ENCODE peak calls at places on chromosomes 1 and 21, in six cellular contexts. One of them, this sample, is unnamed.

GRCh38 chr21:44834951-44835646 is 17.2 kb upstream of the SUMO3 start:
- DNase-seq in A172: no peak
- DNase-seq in activated T-helper 9 cell treated with anti-CD3 and anti-CD28 coated beads, Interleukin-2, amount 50 U/mL, for 16 hours: no peak
- DNase-seq in C1 segment of cervical spinal cord: no peak
- DNase-seq in NCI-H1436: no peak
- DNase-seq in M059J: no peak
- DNase-seq in this sample: no peak

GRCh38 chr1:170265234-170265633 is 119.5 kb downstream of the NTMT2 start:
- DNase-seq in NCI-H1436: no peak
- DNase-seq in A172: no peak
- DNase-seq in C1 segment of cervical spinal cord: no peak
- DNase-seq in M059J: no peak
- DNase-seq in activated T-helper 9 cell treated with anti-CD3 and anti-CD28 coated beads, Interleukin-2, amount 50 U/mL, for 16 hours: no peak
- DNase-seq in this sample: no peak

GRCh38 chr1:2946999-2947650 is 74.1 kb upstream of the ACTRT2 start:
- DNase-seq in NCI-H1436: no peak
- DNase-seq in M059J: no peak
- DNase-seq in C1 segment of cervical spinal cord: no peak
- DNase-seq in A172: no peak
- DNase-seq in activated T-helper 9 cell treated with anti-CD3 and anti-CD28 coated beads, Interleukin-2, amount 50 U/mL, for 16 hours: no peak
- DNase-seq in this sample: no peak

GRCh38 chr1:20616468-20617156 is 16.6 kb upstream of the PINK1 start:
- DNase-seq in A172: peak; percentile 11
- DNase-seq in activated T-helper 9 cell treated with anti-CD3 and anti-CD28 coated beads, Interleukin-2, amount 50 U/mL, for 16 hours: no peak
- DNase-seq in C1 segment of cervical spinal cord: no peak
- DNase-seq in M059J: peak; percentile 87
- DNase-seq in NCI-H1436: no peak
- DNase-seq in this sample: no peak

GRCh38 chr1:41727749-41728115 is 191.0 kb downstream of the HIVEP3 start:
- DNase-seq in NCI-H1436: no peak
- DNase-seq in C1 segment of cervical spinal cord: no peak
- DNase-seq in activated T-helper 9 cell treated with anti-CD3 and anti-CD28 coated beads, Interleukin-2, amount 50 U/mL, for 16 hours: no peak
- DNase-seq in M059J: no peak
- DNase-seq in A172: no peak
- DNase-seq in this sample: no peak

GRCh38 chr1:15852828-15853302 is 5.4 kb downstream of the SPEN start:
- DNase-seq in M059J: peak; percentile 49
- DNase-seq in A172: no peak
- DNase-seq in NCI-H1436: no peak
- DNase-seq in C1 segment of cervical spinal cord: no peak
- DNase-seq in activated T-helper 9 cell treated with anti-CD3 and anti-CD28 coated beads, Interleukin-2, amount 50 U/mL, for 16 hours: no peak
- DNase-seq in this sample: no peak

GRCh38 chr1:19504796-19505693 is 19.7 kb upstream of the CAPZB start:
- DNase-seq in C1 segment of cervical spinal cord: no peak
- DNase-seq in activated T-helper 9 cell treated with anti-CD3 and anti-CD28 coated beads, Interleukin-2, amount 50 U/mL, for 16 hours: no peak
- DNase-seq in M059J: peak; percentile 90
- DNase-seq in NCI-H1436: no peak
- DNase-seq in A172: peak; percentile 50
- DNase-seq in this sample: no peak

GRCh38 chr1:1067284-1068076 is 6.6 kb downstream of the RNF223 start:
- DNase-seq in A172: no peak
- DNase-seq in activated T-helper 9 cell treated with anti-CD3 and anti-CD28 coated beads, Interleukin-2, amount 50 U/mL, for 16 hours: no peak
- DNase-seq in M059J: no peak
- DNase-seq in C1 segment of cervical spinal cord: no peak
- DNase-seq in NCI-H1436: no peak
- DNase-seq in this sample: no peak

GRCh38 chr1:51410568-51411460 is 80.5 kb upstream of the TTC39A start:
- DNase-seq in A172: no peak
- DNase-seq in NCI-H1436: no peak
- DNase-seq in activated T-helper 9 cell treated with anti-CD3 and anti-CD28 coated beads, Interleukin-2, amount 50 U/mL, for 16 hours: no peak
- DNase-seq in M059J: no peak
- DNase-seq in C1 segment of cervical spinal cord: no peak
- DNase-seq in this sample: no peak

GRCh38 chr21:37461494-37461893 is 94.9 kb downstream of the DYRK1A start:
- DNase-seq in NCI-H1436: no peak
- DNase-seq in activated T-helper 9 cell treated with anti-CD3 and anti-CD28 coated beads, Interleukin-2, amount 50 U/mL, for 16 hours: no peak
- DNase-seq in A172: no peak
- DNase-seq in M059J: no peak
- DNase-seq in C1 segment of cervical spinal cord: no peak
- DNase-seq in this sample: no peak

GRCh38 chr21:37655601-37656300 is 260.5 kb downstream of the KCNJ6 start:
- DNase-seq in A172: no peak
- DNase-seq in activated T-helper 9 cell treated with anti-CD3 and anti-CD28 coated beads, Interleukin-2, amount 50 U/mL, for 16 hours: no peak
- DNase-seq in NCI-H1436: no peak
- DNase-seq in C1 segment of cervical spinal cord: no peak
- DNase-seq in M059J: peak; percentile 56
- DNase-seq in this sample: no peak

GRCh38 chr1:54571803-54572202 is 23.8 kb downstream of the ACOT11 start:
- DNase-seq in NCI-H1436: no peak
- DNase-seq in M059J: no peak
- DNase-seq in A172: no peak
- DNase-seq in activated T-helper 9 cell treated with anti-CD3 and anti-CD28 coated beads, Interleukin-2, amount 50 U/mL, for 16 hours: no peak
- DNase-seq in C1 segment of cervical spinal cord: no peak
- DNase-seq in this sample: no peak

GRCh38 chr1:36083635-36084501 is at the start of gene TEKT2:
- DNase-seq in activated T-helper 9 cell treated with anti-CD3 and anti-CD28 coated beads, Interleukin-2, amount 50 U/mL, for 16 hours: no peak
- DNase-seq in NCI-H1436: peak; percentile 89
- DNase-seq in A172: no peak
- DNase-seq in M059J: peak; percentile 53
- DNase-seq in C1 segment of cervical spinal cord: no peak
- DNase-seq in this sample: peak; percentile 56

GRCh38 chr1:67711850-67712202 is 26.8 kb downstream of the GADD45A start:
- DNase-seq in A172: no peak
- DNase-seq in M059J: no peak
- DNase-seq in NCI-H1436: no peak
- DNase-seq in C1 segment of cervical spinal cord: no peak
- DNase-seq in activated T-helper 9 cell treated with anti-CD3 and anti-CD28 coated beads, Interleukin-2, amount 50 U/mL, for 16 hours: no peak
- DNase-seq in this sample: no peak

GRCh38 chr21:42031816-42032215 is 21.7 kb upstream of the ZBTB21 start:
- DNase-seq in activated T-helper 9 cell treated with anti-CD3 and anti-CD28 coated beads, Interleukin-2, amount 50 U/mL, for 16 hours: no peak
- DNase-seq in C1 segment of cervical spinal cord: no peak
- DNase-seq in A172: no peak
- DNase-seq in NCI-H1436: no peak
- DNase-seq in M059J: no peak
- DNase-seq in this sample: no peak

GRCh38 chr1:153626929-153627796 is at the start of gene S100A13:
- DNase-seq in C1 segment of cervical spinal cord: no peak
- DNase-seq in M059J: peak; percentile 98
- DNase-seq in A172: peak; percentile 97
- DNase-seq in activated T-helper 9 cell treated with anti-CD3 and anti-CD28 coated beads, Interleukin-2, amount 50 U/mL, for 16 hours: no peak
- DNase-seq in NCI-H1436: peak; percentile 82
- DNase-seq in this sample: peak; percentile 26

GRCh38 chr1:240719953-240720700 is 108.2 kb upstream of the GREM2 start:
- DNase-seq in C1 segment of cervical spinal cord: no peak
- DNase-seq in A172: no peak
- DNase-seq in NCI-H1436: no peak
- DNase-seq in M059J: no peak
- DNase-seq in activated T-helper 9 cell treated with anti-CD3 and anti-CD28 coated beads, Interleukin-2, amount 50 U/mL, for 16 hours: no peak
- DNase-seq in this sample: no peak

GRCh38 chr1:181485276-181486097 is 2.2 kb downstream of the CACNA1E start:
- DNase-seq in M059J: no peak
- DNase-seq in NCI-H1436: peak; percentile 80
- DNase-seq in activated T-helper 9 cell treated with anti-CD3 and anti-CD28 coated beads, Interleukin-2, amount 50 U/mL, for 16 hours: no peak
- DNase-seq in A172: no peak
- DNase-seq in C1 segment of cervical spinal cord: no peak
- DNase-seq in this sample: peak; percentile 72

GRCh38 chr1:27862671-27863551 is 9.4 kb upstream of the THEMIS2 start:
- DNase-seq in activated T-helper 9 cell treated with anti-CD3 and anti-CD28 coated beads, Interleukin-2, amount 50 U/mL, for 16 hours: no peak
- DNase-seq in M059J: peak; percentile 99
- DNase-seq in C1 segment of cervical spinal cord: no peak
- DNase-seq in A172: peak; percentile 64
- DNase-seq in NCI-H1436: no peak
- DNase-seq in this sample: no peak

GRCh38 chr1:245715970-245716369 is 561.2 kb downstream of the KIF26B start:
- DNase-seq in M059J: peak; percentile 96
- DNase-seq in C1 segment of cervical spinal cord: no peak
- DNase-seq in NCI-H1436: no peak
- DNase-seq in A172: peak; percentile 88
- DNase-seq in activated T-helper 9 cell treated with anti-CD3 and anti-CD28 coated beads, Interleukin-2, amount 50 U/mL, for 16 hours: no peak
- DNase-seq in this sample: no peak

GRCh38 chr21:32698971-32699693 is 28.7 kb downstream of the SYNJ1 start:
- DNase-seq in A172: peak; percentile 19
- DNase-seq in M059J: no peak
- DNase-seq in C1 segment of cervical spinal cord: no peak
- DNase-seq in activated T-helper 9 cell treated with anti-CD3 and anti-CD28 coated beads, Interleukin-2, amount 50 U/mL, for 16 hours: no peak
- DNase-seq in NCI-H1436: no peak
- DNase-seq in this sample: no peak

GRCh38 chr21:33042812-33043211 is 17.1 kb downstream of the OLIG2 start:
- DNase-seq in A172: peak; percentile 98
- DNase-seq in NCI-H1436: no peak
- DNase-seq in C1 segment of cervical spinal cord: no peak
- DNase-seq in M059J: peak; percentile 96
- DNase-seq in activated T-helper 9 cell treated with anti-CD3 and anti-CD28 coated beads, Interleukin-2, amount 50 U/mL, for 16 hours: no peak
- DNase-seq in this sample: no peak

GRCh38 chr21:34213959-34214358 is 140.6 kb downstream of the MRPS6 start:
- DNase-seq in A172: no peak
- DNase-seq in M059J: no peak
- DNase-seq in C1 segment of cervical spinal cord: no peak
- DNase-seq in activated T-helper 9 cell treated with anti-CD3 and anti-CD28 coated beads, Interleukin-2, amount 50 U/mL, for 16 hours: no peak
- DNase-seq in NCI-H1436: no peak
- DNase-seq in this sample: no peak

GRCh38 chr1:20507564-20508410 is at the start of gene MUL1:
- DNase-seq in C1 segment of cervical spinal cord: peak; percentile 83
- DNase-seq in M059J: peak; percentile 93
- DNase-seq in activated T-helper 9 cell treated with anti-CD3 and anti-CD28 coated beads, Interleukin-2, amount 50 U/mL, for 16 hours: peak; percentile 92
- DNase-seq in NCI-H1436: peak; percentile 83
- DNase-seq in A172: peak; percentile 80
- DNase-seq in this sample: peak; percentile 97